ENCODE peak calls at places on chromosomes 5 and 9, in five cellular contexts. X is psoas muscle, A is H9, I is IMR-90, C is gastrocnemius medialis. E is an unnamed sample. For H3K4me1 and H3K9me3, the result is how much of the 10 kb centered on the place peaks cover.

GRCh38 chr9:91795500-91796241 is 154.4 kb downstream of the ROR2 start:
- DNase-seq in X (no peak), A (no peak), I (peak), C (no peak), E (peak)

GRCh38 chr9:89654025-89654662 is 49.3 kb downstream of the GADD45G start:
- DNase-seq in X (peak), A (peak), I (no peak), C (no peak), E (no peak)

GRCh38 chr9:89864731-89865130 is 259.9 kb downstream of the GADD45G start:
- DNase-seq in X (no peak), A (no peak), I (no peak), C (no peak), E (peak)

GRCh38 chr5:53481887-53482716 is 1.7 kb downstream of the FST start:
- DNase-seq in X (peak), A (peak), I (peak), C (no peak), E (peak)

GRCh38 chr5:139297439-139298133 is 4.0 kb downstream of the MATR3 start:
- DNase-seq in X (no peak), A (no peak), I (no peak), C (no peak), E (no peak)

GRCh38 chr5:133967715-133968056 is 739 bp downstream of the C5orf15 start:
- DNase-seq in X (no peak), A (no peak), I (peak), C (no peak), E (no peak)

GRCh38 chr5:157670662-157671591 is at the start of gene C5orf52:
- DNase-seq in X (no peak), A (no peak), I (peak), C (no peak), E (no peak)

GRCh38 chr5:25649628-25650265 is 1005.0 kb upstream of the CDH10 start:
- DNase-seq in X (no peak), A (no peak), I (no peak), C (no peak), E (no peak)

GRCh38 chr9:95605826-95606555 is 89.2 kb upstream of the PTCH1 start:
- DNase-seq in X (no peak), A (no peak), I (no peak), C (no peak), E (no peak)

GRCh38 chr5:92518318-92518913 is 1062.6 kb downstream of the NR2F1-AS1 start:
- DNase-seq in X (no peak), A (peak), I (peak), C (no peak), E (peak)

GRCh38 chr9:88741335-88741734 is 206.4 kb downstream of the NXNL2 start:
- DNase-seq in X (no peak), A (no peak), I (no peak), C (no peak), E (peak)

GRCh38 chr5:26388946-26389345 is 649.4 kb downstream of the CDH9 start:
- DNase-seq in X (no peak), A (no peak), I (no peak), C (no peak), E (no peak)

GRCh38 chr5:86880785-86881492 is 263.2 kb downstream of the COX7C start:
- DNase-seq in X (no peak), A (peak), I (peak), C (no peak), E (peak)

GRCh38 chr9:134053941-134054761 is 13.7 kb downstream of the BRD3 start:
- DNase-seq in X (peak), A (no peak), I (no peak), C (no peak), E (no peak)

GRCh38 chr9:19286634-19287188 is 56.2 kb downstream of the DENND4C start:
- DNase-seq in X (no peak), A (no peak), I (peak), C (no peak), E (peak)

GRCh38 chr9:116198344-116198743 is 44.8 kb downstream of the PAPPA start:
- DNase-seq in X (no peak), A (no peak), I (peak), C (no peak), E (no peak)

GRCh38 chr5:9166202-9167147 is 379.4 kb downstream of the SEMA5A start:
- DNase-seq in X (no peak), A (no peak), I (no peak), C (no peak), E (no peak)

GRCh38 chr5:60161340-60161934 is 267.9 kb upstream of the PDE4D start:
- DNase-seq in X (no peak), A (no peak), I (peak), C (no peak), E (no peak)

GRCh38 chr9:117120061-117120460 is 294.8 kb downstream of the ASTN2 start:
- DNase-seq in X (no peak), A (no peak), I (no peak), C (no peak), E (no peak)

GRCh38 chr5:31692561-31693221 is 53.8 kb downstream of the PDZD2 start:
- DNase-seq in X (peak), A (no peak), I (no peak), C (no peak), E (no peak)

GRCh38 chr5:57175586-57175985 is 1.7 kb downstream of the GPBP1 start:
- DNase-seq in X (no peak), A (no peak), I (no peak), C (no peak), E (peak)
- H3K4me1 ChIP-seq in X (under half), A (under half), I (under half), C (half or more), E (under half)

GRCh38 chr9:6114424-6114823 is 99.0 kb upstream of the RANBP6 start:
- DNase-seq in X (peak), A (no peak), I (no peak), C (no peak), E (no peak)
- H3K27ac ChIP-seq in X (no peak), A (no peak), I (no peak), C (no peak), E (no peak)

DNA sequence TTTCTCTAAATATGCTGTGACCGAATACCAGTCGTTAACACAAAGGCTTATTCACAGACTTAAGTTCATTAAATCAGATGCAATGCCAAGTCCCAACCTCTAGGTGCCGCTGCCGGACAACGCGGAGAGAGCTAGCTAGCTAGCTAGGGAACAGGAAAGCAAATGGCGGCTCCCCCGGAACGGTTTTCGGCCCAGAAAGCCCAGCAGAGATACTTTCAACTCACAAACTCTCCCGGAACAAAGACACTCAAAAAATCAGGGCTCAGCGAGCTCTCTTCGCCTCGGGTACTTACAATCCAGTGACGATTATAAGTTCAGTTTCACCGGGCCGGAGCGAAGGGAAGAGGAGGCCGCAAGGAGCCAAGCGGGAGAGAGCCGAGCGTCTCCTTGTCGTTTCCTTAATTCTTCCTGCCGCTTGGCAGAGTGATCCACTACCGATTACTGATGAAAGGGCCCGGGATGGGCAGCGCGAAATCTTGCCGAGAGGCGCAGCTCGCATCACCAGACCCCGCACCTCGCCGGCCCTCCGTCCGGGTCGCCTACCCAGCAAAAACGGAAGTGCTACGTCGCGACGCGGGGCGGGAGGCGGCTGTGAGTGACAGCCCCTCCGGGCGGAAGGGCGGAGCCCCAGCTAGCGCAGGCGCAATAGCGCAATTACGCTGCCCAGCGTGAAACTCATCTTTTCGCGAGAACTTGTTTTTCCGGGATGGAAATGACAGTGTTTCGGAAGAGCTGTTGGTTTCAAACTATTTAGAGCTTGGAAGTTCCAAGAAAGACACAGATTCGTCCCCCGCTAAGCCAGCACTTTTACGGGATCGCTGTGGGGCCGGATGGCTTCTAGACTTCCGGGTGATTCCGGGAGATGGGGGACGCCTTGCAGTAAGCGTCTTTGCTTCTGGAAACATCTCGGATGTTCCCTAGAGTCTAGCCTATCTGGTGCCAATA is at the start of gene TAF7:
- DNase-seq in X (peak), A (peak), I (peak), C (peak), E (peak)
- H3K9me3 ChIP-seq in X (under half), A (under half), I (under half), C (under half), E (under half)

GRCh38 chr9:6188906-6189305 is 26.7 kb upstream of the IL33 start:
- DNase-seq in X (no peak), A (no peak), I (no peak), C (no peak), E (no peak)
- H3K4me1 ChIP-seq in X (under half), A (under half), I (under half), C (under half), E (under half)

DNA sequence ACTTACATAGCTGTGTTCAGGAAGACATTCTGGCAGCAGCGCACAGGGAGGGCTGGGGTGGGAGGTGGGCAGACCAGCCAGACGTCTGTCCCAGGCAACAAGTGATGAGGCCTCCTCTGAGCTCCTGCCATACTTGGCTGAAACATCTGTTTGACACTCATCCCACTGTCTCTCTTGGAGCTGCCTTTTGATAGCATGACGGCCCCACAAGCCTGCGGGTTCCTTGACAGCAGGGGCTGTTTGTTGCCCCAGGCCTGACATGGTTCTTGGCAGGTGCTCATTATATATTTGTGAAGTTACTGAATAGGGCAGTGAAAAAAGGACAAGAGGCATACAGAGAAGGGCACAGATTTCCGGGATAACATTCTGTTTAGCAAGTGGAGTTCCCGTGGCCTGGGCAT is 22.2 kb upstream of the B4GALT1 start:
- DNase-seq in X (no peak), A (no peak), I (no peak), C (no peak), E (peak)
- H3K27ac ChIP-seq in X (no peak), A (no peak), I (no peak), C (no peak), E (no peak)

E was measured in SJCRH30.